ENCODE peak calls at places on chromosome 19, in five cellular contexts. One of them, this sample, is unnamed.

GRCh38 chr19:35122687-35123551 is 7.3 kb downstream of the FXYD3 start:
- DNase-seq in GM10248: no peak
- DNase-seq in effector memory CD4-positive, alpha-beta T cell: no peak
- DNase-seq in left cardiac atrium: no peak
- DNase-seq in SK-N-SH: no peak
- DNase-seq in this sample: no peak

GRCh38 chr19:46860846-46861690 is at the start of gene ARHGAP35:
- DNase-seq in GM10248: peak
- DNase-seq in effector memory CD4-positive, alpha-beta T cell: no peak
- DNase-seq in left cardiac atrium: no peak
- DNase-seq in SK-N-SH: peak
- DNase-seq in this sample: no peak

GRCh38 chr19:10335149-10336053 is 2.1 kb upstream of the RAVER1 start:
- DNase-seq in GM10248: no peak
- DNase-seq in effector memory CD4-positive, alpha-beta T cell: no peak
- DNase-seq in left cardiac atrium: no peak
- DNase-seq in SK-N-SH: no peak
- DNase-seq in this sample: no peak

GRCh38 chr19:29083863-29084262 is 129.1 kb downstream of the UQCRFS1 start:
- DNase-seq in GM10248: no peak
- DNase-seq in effector memory CD4-positive, alpha-beta T cell: no peak
- DNase-seq in left cardiac atrium: no peak
- DNase-seq in SK-N-SH: no peak
- DNase-seq in this sample: no peak

GRCh38 chr19:15437355-15438123 is 12.2 kb downstream of the WIZ start:
- DNase-seq in GM10248: no peak
- DNase-seq in effector memory CD4-positive, alpha-beta T cell: no peak
- DNase-seq in left cardiac atrium: no peak
- DNase-seq in SK-N-SH: no peak
- DNase-seq in this sample: no peak

GRCh38 chr19:38277969-38278680 is 13.8 kb downstream of the SPINT2 start:
- DNase-seq in GM10248: no peak
- DNase-seq in effector memory CD4-positive, alpha-beta T cell: no peak
- DNase-seq in left cardiac atrium: peak
- DNase-seq in SK-N-SH: peak
- DNase-seq in this sample: no peak

GRCh38 chr19:4455742-4456565 is 1.6 kb downstream of the UBXN6 start:
- DNase-seq in GM10248: no peak
- DNase-seq in effector memory CD4-positive, alpha-beta T cell: no peak
- DNase-seq in left cardiac atrium: peak
- DNase-seq in SK-N-SH: peak
- DNase-seq in this sample: peak

GRCh38 chr19:57587529-57587928 is 3.6 kb downstream of the ZIK1 start:
- DNase-seq in GM10248: no peak
- DNase-seq in effector memory CD4-positive, alpha-beta T cell: no peak
- DNase-seq in left cardiac atrium: no peak
- DNase-seq in SK-N-SH: no peak
- DNase-seq in this sample: no peak

GRCh38 chr19:29620931-29621351 is 14.9 kb downstream of the POP4 start:
- DNase-seq in GM10248: no peak
- DNase-seq in effector memory CD4-positive, alpha-beta T cell: no peak
- DNase-seq in left cardiac atrium: no peak
- DNase-seq in SK-N-SH: no peak
- DNase-seq in this sample: no peak

GRCh38 chr19:13089139-13089856 is 13.4 kb downstream of the LYL1 start:
- DNase-seq in GM10248: no peak
- DNase-seq in effector memory CD4-positive, alpha-beta T cell: no peak
- DNase-seq in left cardiac atrium: no peak
- DNase-seq in SK-N-SH: peak
- DNase-seq in this sample: no peak

GRCh38 chr19:34386645-34387445 is 17.4 kb upstream of the PDCD2L start:
- DNase-seq in GM10248: no peak
- DNase-seq in effector memory CD4-positive, alpha-beta T cell: no peak
- DNase-seq in left cardiac atrium: no peak
- DNase-seq in SK-N-SH: no peak
- DNase-seq in this sample: no peak

GRCh38 chr19:40358773-40359172 is 10.3 kb downstream of the PLD3 start:
- DNase-seq in GM10248: peak
- DNase-seq in effector memory CD4-positive, alpha-beta T cell: no peak
- DNase-seq in left cardiac atrium: no peak
- DNase-seq in SK-N-SH: no peak
- DNase-seq in this sample: no peak

GRCh38 chr19:5691205-5691929 is 1.3 kb downstream of the RPL36 start:
- DNase-seq in GM10248: no peak
- DNase-seq in effector memory CD4-positive, alpha-beta T cell: peak
- DNase-seq in left cardiac atrium: peak
- DNase-seq in SK-N-SH: peak
- DNase-seq in this sample: peak

GRCh38 chr19:38321646-38322323 is 2.1 kb downstream of the KCNK6 start:
- DNase-seq in GM10248: no peak
- DNase-seq in effector memory CD4-positive, alpha-beta T cell: no peak
- DNase-seq in left cardiac atrium: peak
- DNase-seq in SK-N-SH: no peak
- DNase-seq in this sample: no peak

GRCh38 chr19:49889687-49890348 is 6.9 kb downstream of the IL4I1 start:
- DNase-seq in GM10248: peak
- DNase-seq in effector memory CD4-positive, alpha-beta T cell: peak
- DNase-seq in left cardiac atrium: peak
- DNase-seq in SK-N-SH: peak
- DNase-seq in this sample: peak

GRCh38 chr19:3618144-3618810 is 8.3 kb downstream of the CACTIN start:
- DNase-seq in GM10248: peak
- DNase-seq in effector memory CD4-positive, alpha-beta T cell: peak
- DNase-seq in left cardiac atrium: peak
- DNase-seq in SK-N-SH: peak
- DNase-seq in this sample: no peak

GRCh38 chr19:51783373-51783772 is 11.6 kb upstream of the FPR3 start:
- DNase-seq in GM10248: no peak
- DNase-seq in effector memory CD4-positive, alpha-beta T cell: no peak
- DNase-seq in left cardiac atrium: no peak
- DNase-seq in SK-N-SH: no peak
- DNase-seq in this sample: no peak

GRCh38 chr19:49911381-49912145 is 14.9 kb upstream of the IL4I1 start:
- DNase-seq in GM10248: peak
- DNase-seq in effector memory CD4-positive, alpha-beta T cell: no peak
- DNase-seq in left cardiac atrium: no peak
- DNase-seq in SK-N-SH: no peak
- DNase-seq in this sample: no peak

GRCh38 chr19:1947651-1948209 is 6.8 kb downstream of the CSNK1G2 start:
- DNase-seq in GM10248: no peak
- DNase-seq in effector memory CD4-positive, alpha-beta T cell: no peak
- DNase-seq in left cardiac atrium: no peak
- DNase-seq in SK-N-SH: no peak
- DNase-seq in this sample: no peak

GRCh38 chr19:55197531-55197930 is 11.8 kb downstream of the PTPRH start:
- DNase-seq in GM10248: peak
- DNase-seq in effector memory CD4-positive, alpha-beta T cell: no peak
- DNase-seq in left cardiac atrium: no peak
- DNase-seq in SK-N-SH: no peak
- DNase-seq in this sample: no peak

GRCh38 chr19:38252935-38253691 is 3.1 kb downstream of the PPP1R14A start:
- DNase-seq in GM10248: no peak
- DNase-seq in effector memory CD4-positive, alpha-beta T cell: no peak
- DNase-seq in left cardiac atrium: peak
- DNase-seq in SK-N-SH: peak
- DNase-seq in this sample: no peak

GRCh38 chr19:32223106-32223505 is 122.3 kb upstream of the ZNF507 start:
- DNase-seq in GM10248: no peak
- DNase-seq in effector memory CD4-positive, alpha-beta T cell: no peak
- DNase-seq in left cardiac atrium: no peak
- DNase-seq in SK-N-SH: no peak
- DNase-seq in this sample: no peak

GRCh38 chr19:55406869-55407624 is 541 bp downstream of the UBE2S start:
- DNase-seq in GM10248: peak
- DNase-seq in effector memory CD4-positive, alpha-beta T cell: peak
- DNase-seq in left cardiac atrium: peak
- DNase-seq in SK-N-SH: peak
- DNase-seq in this sample: no peak

GRCh38 chr19:33392341-33393285 is 19.1 kb downstream of the CEBPG start:
- DNase-seq in GM10248: peak
- DNase-seq in effector memory CD4-positive, alpha-beta T cell: no peak
- DNase-seq in left cardiac atrium: no peak
- DNase-seq in SK-N-SH: peak
- DNase-seq in this sample: no peak

GRCh38 chr19:6773323-6773931 is 919 bp downstream of the VAV1 start:
- DNase-seq in GM10248: peak
- DNase-seq in effector memory CD4-positive, alpha-beta T cell: peak
- DNase-seq in left cardiac atrium: peak
- DNase-seq in SK-N-SH: no peak
- DNase-seq in this sample: no peak

This sample was measured in NCI-H2029.